ENCODE peak calls at places on chromosomes 13 and 19, in four cellular contexts. Y is foreskin fibroblast, K is Calu3, X is retinal pigment epithelial cell. S is an unnamed sample.

GRCh38 chr19:13872695-13873389 is 4.1 kb upstream of the NANOS3 start:
- DNase-seq in Y (peak), K (no peak), X (no peak), S (no peak)

GRCh38 chr13:110981379-110981778 is 66.5 kb upstream of the ANKRD10 start:
- DNase-seq in Y (no peak), K (no peak), X (no peak), S (no peak)

GRCh38 chr19:49427855-49428546 is 2.8 kb downstream of the GFY start:
- DNase-seq in Y (peak), K (peak), X (no peak), S (no peak)

GRCh38 chr19:4115818-4116385 is 8.0 kb downstream of the MAP2K2 start:
- DNase-seq in Y (no peak), K (no peak), X (no peak), S (no peak)

GRCh38 chr13:39485314-39485700 is 117.7 kb downstream of the LHFPL6 start:
- DNase-seq in Y (no peak), K (no peak), X (no peak), S (no peak)

GRCh38 chr13:23411220-23411619 is 22.3 kb downstream of the SACS start:
- DNase-seq in Y (no peak), K (no peak), X (no peak), S (no peak)

GRCh38 chr19:17824339-17824738 is 3.0 kb upstream of the INSL3 start:
- DNase-seq in Y (no peak), K (no peak), X (no peak), S (no peak)

GRCh38 chr19:31113250-31113685 is 236.0 kb downstream of the TSHZ3 start:
- DNase-seq in Y (peak), K (no peak), X (no peak), S (no peak)

GRCh38 chr19:4268816-4269430 is 10.1 kb upstream of the SHD start:
- DNase-seq in Y (no peak), K (no peak), X (no peak), S (no peak)

GRCh38 chr19:47003611-47003935 is 16.1 kb upstream of the NPAS1 start:
- DNase-seq in Y (peak), K (no peak), X (no peak), S (no peak)

GRCh38 chr13:50208826-50209335 is 193.6 kb downstream of the KCNRG start:
- DNase-seq in Y (peak), K (peak), X (peak), S (peak)

GRCh38 chr19:33524024-33524664 is 2.6 kb upstream of the PEPD start:
- DNase-seq in Y (peak), K (no peak), X (no peak), S (no peak)

GRCh38 chr13:38900188-38900587 is 90.4 kb downstream of the STOML3 start:
- DNase-seq in Y (no peak), K (no peak), X (no peak), S (no peak)

GRCh38 chr13:112968910-112969691 is at the start of gene MCF2L:
- DNase-seq in Y (peak), K (peak), X (peak), S (no peak)

GRCh38 chr19:45123440-45123850 is 30.5 kb downstream of the PPP1R37 start:
- DNase-seq in Y (peak), K (peak), X (peak), S (no peak)

GRCh38 chr19:409006-409514 is at the start of gene C2CD4C:
- DNase-seq in Y (peak), K (no peak), X (no peak), S (no peak)

GRCh38 chr13:77786888-77787287 is 89.4 kb downstream of the SLAIN1 start:
- DNase-seq in Y (no peak), K (no peak), X (no peak), S (no peak)

GRCh38 chr13:67351915-67352314 is 121.8 kb upstream of the PCDH9 start:
- DNase-seq in Y (peak), K (no peak), X (no peak), S (no peak)

GRCh38 chr13:51673165-51673564 is 88.9 kb downstream of the WDFY2 start:
- DNase-seq in Y (no peak), K (no peak), X (no peak), S (no peak)

DNA sequence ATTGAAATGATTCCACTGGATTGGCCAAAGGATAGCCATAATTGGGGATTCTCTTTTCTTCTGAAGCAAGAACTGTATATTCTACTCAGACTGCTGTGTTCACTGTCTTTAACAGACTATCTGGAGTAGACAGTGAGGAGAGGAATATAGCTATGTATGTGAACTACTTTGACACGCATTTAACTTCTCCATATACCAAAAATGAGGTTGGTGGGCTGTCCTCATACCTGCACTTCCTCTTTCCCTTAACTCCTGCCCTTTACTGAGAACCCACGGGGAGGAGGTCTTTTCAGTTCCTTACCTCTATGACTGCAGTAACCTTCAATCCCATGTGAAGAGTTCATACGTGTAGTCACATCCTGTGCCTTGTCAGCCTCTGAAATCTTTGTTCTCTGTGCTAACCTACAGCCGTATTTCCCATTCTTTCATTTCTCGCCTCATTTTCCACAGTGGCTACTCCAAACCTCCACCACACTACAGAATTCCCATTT is 305.8 kb downstream of the MTUS2 start:
- DNase-seq in Y (no peak), K (no peak), X (no peak), S (no peak)
- TF ChIP-seq CTCF in Y (no peak), K (no peak), X (no peak), S (no peak)

DNA sequence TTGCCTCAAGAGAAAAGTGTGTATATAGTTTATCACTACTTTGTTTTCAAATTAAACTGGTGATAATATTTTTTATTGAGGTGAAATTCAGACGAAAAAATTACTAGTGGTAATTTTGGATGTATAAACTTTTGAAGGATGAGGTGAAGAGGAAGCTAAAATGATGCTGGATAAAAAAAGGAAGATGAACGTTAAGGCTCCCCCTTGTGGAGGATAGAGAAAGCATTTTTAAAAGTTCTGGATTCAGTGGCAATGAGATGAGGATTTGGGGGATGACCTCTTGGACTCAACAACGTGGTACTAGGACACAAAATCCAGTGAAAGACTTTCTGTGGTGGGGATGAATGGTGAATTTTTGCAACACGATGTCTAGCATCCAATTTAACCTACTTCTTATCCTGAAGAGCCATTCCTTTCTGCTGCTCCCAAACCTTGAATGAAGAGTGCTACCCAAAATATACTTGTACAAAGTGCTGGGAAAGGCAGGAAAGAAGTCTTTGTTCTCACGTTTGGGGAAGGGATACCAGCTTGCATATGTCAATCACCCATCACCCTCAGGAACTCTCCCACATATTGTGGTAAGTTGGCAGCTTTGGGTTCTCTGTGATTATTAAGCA is 7.3 kb upstream of the SIGLEC5 start:
- DNase-seq in Y (peak), K (no peak), X (no peak), S (no peak)
- TF ChIP-seq CTCF in Y (no peak), K (no peak), X (peak), S (no peak)

DNA sequence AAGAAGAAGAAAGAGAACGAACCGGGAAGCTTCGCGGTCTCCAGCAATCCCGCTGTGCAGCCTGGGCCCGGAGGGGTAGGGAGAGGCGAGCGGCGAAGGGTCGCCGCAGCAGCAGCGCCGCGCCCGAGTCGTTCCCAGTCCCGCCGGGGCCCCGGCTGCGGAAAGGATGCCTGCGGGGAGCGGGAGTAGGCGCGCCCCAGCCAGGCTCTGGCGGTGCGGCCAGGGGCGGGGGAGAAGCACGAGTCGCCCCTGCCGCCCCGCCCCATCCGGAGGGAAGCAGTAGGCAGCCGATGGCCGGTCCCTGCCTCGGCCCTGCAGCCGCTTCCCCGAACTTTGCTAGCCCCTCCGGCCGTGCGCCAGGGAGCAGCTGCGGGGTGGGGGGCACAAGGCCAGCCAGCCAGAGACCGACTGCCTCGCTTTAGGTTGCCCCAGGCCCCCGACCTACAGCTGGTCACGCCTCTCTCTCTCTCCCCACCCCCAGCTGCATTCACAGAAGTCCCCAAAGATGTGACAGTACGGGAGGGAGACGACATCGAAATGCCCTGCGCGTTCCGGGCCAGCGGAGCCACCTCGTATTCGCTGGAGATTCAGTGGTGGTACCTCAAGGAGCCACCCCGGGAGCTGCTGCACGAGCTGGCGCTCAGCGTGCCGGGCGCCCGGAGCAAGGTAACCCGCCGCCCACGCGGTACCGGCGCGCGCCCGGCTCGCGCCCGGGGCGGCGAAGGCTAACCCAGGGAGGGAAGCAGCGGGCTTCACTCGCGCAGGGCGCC is 1.1 kb downstream of the VSTM2B start:
- DNase-seq in Y (no peak), K (no peak), X (no peak), S (no peak)
- TF ChIP-seq CTCF in Y (no peak), K (no peak), X (no peak), S (no peak)

DNA sequence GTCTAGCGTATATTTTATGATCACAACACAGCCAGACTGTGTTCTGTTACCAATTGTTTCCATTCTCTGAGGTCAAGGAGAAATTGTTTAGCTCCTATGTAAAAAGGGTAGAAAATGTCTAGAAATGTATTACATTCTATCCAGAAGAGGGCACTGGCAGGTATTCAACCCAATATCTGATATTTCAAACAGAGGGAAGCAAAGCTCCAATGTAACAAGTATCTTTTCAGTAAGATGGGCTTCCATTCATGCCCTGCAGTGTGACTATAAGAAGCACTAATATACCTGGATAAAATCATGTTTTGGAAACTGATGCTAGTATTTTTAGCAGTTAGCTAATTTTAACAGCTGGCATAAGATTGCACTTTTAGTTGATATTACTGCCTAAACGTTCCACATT is 312.7 kb downstream of the FGF14 start:
- DNase-seq in Y (peak), K (no peak), X (no peak), S (no peak)
- TF ChIP-seq CTCF in Y (no peak), K (no peak), X (peak), S (no peak)

GRCh38 chr13:42959615-42960014 is 32.4 kb downstream of the EPSTI1 start:
- DNase-seq in Y (no peak), K (no peak), X (no peak), S (no peak)

GRCh38 chr13:42967660-42968059 is 24.4 kb downstream of the EPSTI1 start:
- DNase-seq in Y (no peak), K (peak), X (no peak), S (no peak)

GRCh38 chr13:42968906-42969305 is 23.1 kb downstream of the EPSTI1 start:
- DNase-seq in Y (no peak), K (peak), X (no peak), S (no peak)

GRCh38 chr13:42969558-42970172 is 22.4 kb downstream of the EPSTI1 start:
- DNase-seq in Y (peak), K (peak), X (peak), S (peak)

DNA sequence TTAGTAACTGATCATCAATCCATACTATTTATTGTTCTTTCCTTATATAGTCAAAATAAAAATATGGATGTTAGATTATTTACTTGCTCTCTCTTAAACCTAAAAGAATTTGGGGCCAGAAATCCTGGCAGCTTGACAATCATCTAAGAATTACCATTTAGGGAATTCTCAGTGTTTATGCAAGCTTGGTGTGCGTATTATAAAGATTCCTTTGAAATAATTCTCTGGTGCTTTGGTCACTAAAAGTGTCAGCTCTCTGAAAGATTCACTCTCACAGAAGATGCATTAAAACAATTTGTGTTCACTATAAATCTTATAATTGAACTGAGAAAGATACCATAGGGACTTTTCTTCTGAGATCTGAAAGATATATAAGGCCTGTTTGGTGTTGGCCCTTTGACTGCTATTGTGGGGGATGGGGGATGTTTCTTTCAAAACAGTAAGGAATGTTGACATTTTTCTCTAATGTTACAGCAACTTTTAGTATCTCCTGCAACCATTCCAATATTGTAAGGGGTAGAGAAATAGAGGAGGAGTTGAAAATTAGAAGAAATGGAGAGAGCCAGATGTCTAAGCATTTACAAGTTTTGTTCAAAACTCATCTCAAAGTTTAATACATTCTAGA is 27.2 kb downstream of the EPSTI1 start:
- DNase-seq in Y (no peak), K (no peak), X (no peak), S (no peak)
- TF ChIP-seq CTCF in Y (no peak), K (no peak), X (no peak), S (no peak)